ENCODE peak calls at places on chromosomes 12 and 14, in six cellular contexts. S, T, O, D, N and H are unnamed samples.

GRCh38 chr12:112978163-112979081 is at the start of gene OAS2:
- DNase-seq in S (no peak), T (peak; percentile 93), O (peak; percentile 87), D (peak; percentile 90), N (peak; percentile 28), H (peak; percentile 63)

GRCh38 chr12:123991402-123991951 is 18.5 kb downstream of the ZNF664 start:
- DNase-seq in S (no peak), T (no peak), O (peak; percentile 29), D (no peak), N (no peak), H (no peak)

GRCh38 chr12:51636581-51636980 is 45.5 kb downstream of the SCN8A start:
- DNase-seq in S (no peak), T (no peak), O (peak; percentile 70), D (no peak), N (no peak), H (no peak)

GRCh38 chr14:97233319-97233980 is 436.3 kb downstream of the VRK1 start:
- DNase-seq in S (no peak), T (no peak), O (no peak), D (no peak), N (no peak), H (no peak)

GRCh38 chr14:72535485-72535884 is 358.4 kb downstream of the DPF3 start:
- DNase-seq in S (no peak), T (no peak), O (no peak), D (no peak), N (no peak), H (peak; percentile 60)

GRCh38 chr12:27000962-27001361 is 13.2 kb downstream of the TM7SF3 start:
- DNase-seq in S (no peak), T (no peak), O (no peak), D (no peak), N (no peak), H (no peak)

GRCh38 chr12:26507613-26508012 is 312.2 kb downstream of the SSPN start:
- DNase-seq in S (no peak), T (no peak), O (no peak), D (no peak), N (no peak), H (no peak)

GRCh38 chr12:95574030-95574429 is 22.8 kb upstream of the USP44 start:
- DNase-seq in S (peak; percentile 18), T (peak; percentile 52), O (no peak), D (no peak), N (peak; percentile 85), H (peak; percentile 39)

GRCh38 chr12:51814311-51815088 is 34.0 kb downstream of the FIGNL2 start:
- DNase-seq in S (peak; percentile 70), T (no peak), O (peak; percentile 93), D (peak; percentile 70), N (peak; percentile 89), H (no peak)

DNA sequence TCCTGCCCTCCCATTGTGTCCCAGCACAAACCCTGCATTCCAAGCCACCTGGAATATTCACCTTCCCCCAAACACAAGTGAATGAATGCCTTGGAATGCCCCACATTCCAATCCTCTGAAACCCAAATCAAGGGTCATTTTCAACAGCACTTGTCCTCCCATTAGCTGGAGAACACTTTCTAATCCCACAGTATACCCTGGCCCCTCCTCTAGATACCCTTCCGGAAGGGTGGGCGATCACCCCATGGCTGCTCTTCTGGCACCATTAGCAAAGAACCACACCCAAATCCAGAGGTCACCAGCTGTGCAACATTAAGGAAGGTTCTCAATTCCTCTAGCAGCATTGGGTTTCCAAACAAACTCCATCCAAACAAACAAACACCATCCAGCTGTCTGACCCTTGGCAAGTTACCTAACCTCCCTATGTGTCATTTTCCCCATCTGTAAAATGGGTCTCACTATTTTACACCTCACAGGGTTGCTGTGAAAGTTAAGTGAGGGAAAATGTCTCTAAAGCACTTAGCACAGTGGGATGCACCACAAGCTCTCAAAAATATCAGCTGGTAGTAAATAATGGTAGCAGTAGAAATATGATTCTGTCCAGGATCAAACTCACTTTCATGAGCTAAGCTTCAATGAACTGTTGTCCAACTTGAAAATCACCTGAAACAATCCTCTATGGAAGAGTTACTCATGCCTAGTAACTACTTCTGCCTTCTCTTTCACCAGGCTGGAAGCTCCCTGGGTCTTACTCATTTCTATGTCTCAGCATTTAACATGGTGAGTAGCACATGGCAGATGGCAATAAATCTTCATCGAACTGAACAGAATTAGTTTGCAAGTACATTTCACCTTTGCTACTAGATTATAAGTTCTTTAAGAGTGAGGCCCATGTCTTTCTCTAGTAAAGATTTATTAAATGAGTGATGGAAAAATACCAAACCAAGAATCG is 5.3 kb downstream of the NUAK1 start:
- DNase-seq in S (no peak), T (no peak), O (peak; percentile 67), D (no peak), N (peak; percentile 92), H (no peak)
- H3K4me1 ChIP-seq in S (peaks cover 49% of the 10 kb centered on the region), T (no peaks in the 10 kb centered on the region), O (peaks cover 51% of the 10 kb centered on the region), D (no peaks in the 10 kb centered on the region), N (peaks cover 82% of the 10 kb centered on the region), H (peaks cover 3% of the 10 kb centered on the region)

GRCh38 chr12:29072631-29073030 is 76.4 kb upstream of the FAR2 start:
- DNase-seq in S (no peak), T (no peak), O (peak; percentile 66), D (no peak), N (peak; percentile 28), H (no peak)
- H2AFZ ChIP-seq in S (no peak overlapping the region), T (no peak overlapping the region), O (no peak overlapping the region), D (no peak overlapping the region), N (no peak overlapping the region), H (no peak overlapping the region)

DNA sequence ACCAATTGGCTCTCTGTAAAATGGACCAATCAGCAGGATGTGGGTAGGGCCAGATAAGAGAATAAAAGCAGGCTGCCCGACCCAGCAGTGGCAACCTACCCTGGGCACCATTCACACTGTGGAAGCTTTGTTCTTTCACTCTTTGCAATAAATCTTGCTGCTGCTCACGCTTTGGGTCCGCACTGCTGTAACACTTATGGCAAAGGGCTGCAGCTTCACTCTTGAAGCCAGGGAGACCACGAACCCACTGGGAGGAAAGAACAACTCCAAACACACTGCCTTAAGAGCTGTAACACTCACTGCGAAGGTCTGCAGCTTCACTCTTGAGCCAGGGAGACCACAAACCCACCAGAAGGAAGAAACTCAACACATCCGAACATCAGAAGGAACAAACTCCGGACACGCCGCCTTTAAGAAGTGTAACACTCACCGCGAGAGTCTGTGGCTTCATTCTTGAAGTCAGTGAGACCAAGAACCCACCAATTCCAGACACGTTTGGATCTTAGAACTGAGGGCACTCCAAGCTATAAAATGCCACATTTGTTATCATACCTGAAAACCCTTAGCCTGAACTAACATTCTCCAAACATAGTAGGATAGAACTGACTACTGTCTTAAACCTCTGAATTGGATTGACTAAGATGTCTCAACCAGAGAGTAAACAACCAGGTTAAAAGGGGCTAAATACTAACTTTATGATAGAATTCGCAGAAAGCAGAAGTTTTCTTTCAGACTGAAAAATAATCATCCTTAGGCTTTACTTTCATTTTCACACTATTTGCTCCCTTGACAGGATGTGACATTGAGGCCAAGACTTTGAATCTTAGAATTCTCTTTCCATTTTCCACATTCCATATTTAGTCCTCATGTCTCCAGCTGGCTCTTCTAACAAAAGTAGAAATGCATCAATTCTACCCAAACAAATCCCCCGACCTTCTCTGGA is 33.6 kb downstream of the CDKL1 start:
- DNase-seq in S (no peak), T (peak; percentile 8), O (peak; percentile 44), D (peak; percentile 74), N (no peak), H (peak; percentile 50)
- H3K27ac ChIP-seq in S (no peak overlapping the region), T (no peak overlapping the region), O (peak overlapping the region; percentile 77), D (peak overlapping the region; percentile 89), N (no peak overlapping the region), H (no peak overlapping the region)

GRCh38 chr12:120843472-120843871 is 60.7 kb downstream of the SPPL3 start:
- DNase-seq in S (no peak), T (no peak), O (no peak), D (no peak), N (no peak), H (no peak)
- H3K4me1 ChIP-seq in S (peaks cover 11% of the 10 kb centered on the region), T (peaks cover 21% of the 10 kb centered on the region), O (peaks cover 19% of the 10 kb centered on the region), D (no peaks in the 10 kb centered on the region), N (no peaks in the 10 kb centered on the region), H (peaks cover 30% of the 10 kb centered on the region)

DNA sequence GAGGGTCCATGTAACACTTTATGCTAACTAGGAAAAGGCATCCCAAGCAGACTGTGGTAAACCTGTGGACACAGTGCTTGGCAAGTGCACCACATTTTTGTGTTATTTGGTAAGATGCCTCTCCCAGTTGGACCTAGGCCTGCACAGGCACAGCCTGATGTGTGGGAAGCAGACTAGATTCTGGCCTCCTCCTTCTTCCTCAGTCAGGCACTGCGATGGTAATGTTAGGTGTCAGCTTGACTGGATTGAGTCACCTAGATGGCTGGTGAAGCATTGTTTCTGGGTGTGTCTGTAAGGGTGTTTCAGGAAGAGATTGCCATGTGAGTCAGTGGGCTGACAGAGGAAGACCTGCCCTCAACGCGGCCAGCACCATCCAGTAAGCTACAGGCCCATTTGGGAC is 25.3 kb upstream of the RHOJ start:
- DNase-seq in S (no peak), T (no peak), O (peak; percentile 80), D (no peak), N (no peak), H (no peak)
- H2AFZ ChIP-seq in S (no peak overlapping the region), T (no peak overlapping the region), O (no peak overlapping the region), D (no peak overlapping the region), N (no peak overlapping the region), H (no peak overlapping the region)

GRCh38 chr14:95530461-95531170 is 4.2 kb upstream of the GLRX5 start:
- DNase-seq in S (no peak), T (no peak), O (peak; percentile 64), D (no peak), N (no peak), H (no peak)
- H3K27ac ChIP-seq in S (no peak overlapping the region), T (no peak overlapping the region), O (no peak overlapping the region), D (no peak overlapping the region), N (no peak overlapping the region), H (no peak overlapping the region)

GRCh38 chr12:54425696-54426095 is 6.6 kb upstream of the ITGA5 start:
- DNase-seq in S (no peak), T (no peak), O (no peak), D (no peak), N (no peak), H (no peak)

GRCh38 chr12:54421873-54422250 is 2.8 kb upstream of the ITGA5 start:
- DNase-seq in S (no peak), T (no peak), O (no peak), D (no peak), N (no peak), H (no peak)

GRCh38 chr12:54421175-54421872 is 2.3 kb upstream of the ITGA5 start:
- DNase-seq in S (no peak), T (no peak), O (peak; percentile 70), D (no peak), N (no peak), H (no peak)

GRCh38 chr12:54426690-54427089 is 7.6 kb upstream of the ITGA5 start:
- DNase-seq in S (no peak), T (no peak), O (no peak), D (no peak), N (no peak), H (no peak)

GRCh38 chr12:54424232-54424631 is 5.2 kb upstream of the ITGA5 start:
- DNase-seq in S (no peak), T (no peak), O (peak; percentile 54), D (no peak), N (no peak), H (no peak)
- H3K4me1 ChIP-seq in S (peaks cover 23% of the 10 kb centered on the region), T (no peaks in the 10 kb centered on the region), O (peaks cover 72% of the 10 kb centered on the region), D (peaks cover 16% of the 10 kb centered on the region), N (peaks cover 39% of the 10 kb centered on the region), H (no peaks in the 10 kb centered on the region)

GRCh38 chr12:24695657-24696329 is 253.1 kb downstream of the BCAT1 start:
- DNase-seq in S (no peak), T (no peak), O (peak; percentile 11), D (no peak), N (no peak), H (no peak)
- H2AFZ ChIP-seq in S (peak overlapping the region; percentile 58), T (peak overlapping the region; percentile 20), O (no peak overlapping the region), D (no peak overlapping the region), N (no peak overlapping the region), H (no peak overlapping the region)

GRCh38 chr12:65944637-65945036 is 120.4 kb downstream of the HMGA2 start:
- DNase-seq in S (no peak), T (no peak), O (no peak), D (no peak), N (no peak), H (no peak)
- H3K27ac ChIP-seq in S (no peak overlapping the region), T (no peak overlapping the region), O (peak overlapping the region; percentile 7), D (no peak overlapping the region), N (no peak overlapping the region), H (no peak overlapping the region)